ENCODE peak calls at places on chromosomes 4 and X, in ten cellular contexts. P, W, R, Q, C, N, Y, L, T and V are unnamed samples.

GRCh38 chrX:107610667-107611066 is 17.6 kb upstream of the PRPS1 start:
- DNase-seq in P (no peak), W (no peak), R (no peak), Q (no peak), C (no peak), N (no peak), Y (no peak), L (no peak), T (no peak), V (no peak)

GRCh38 chrX:34687095-34687494 is 30.0 kb upstream of the TMEM47 start:
- DNase-seq in P (no peak), W (no peak), R (no peak), Q (no peak), C (no peak), N (no peak), Y (no peak), L (no peak), T (no peak), V (no peak)

GRCh38 chrX:19579485-19579884 is 64.2 kb upstream of the MAP3K15 start:
- DNase-seq in P (no peak), W (no peak), R (no peak), Q (no peak), C (peak; percentile 62), N (no peak), Y (no peak), L (no peak), T (no peak), V (no peak)

GRCh38 chrX:1300449-1300848 is 31.8 kb downstream of the CSF2RA start:
- DNase-seq in P (no peak), W (no peak), R (no peak), Q (no peak), C (no peak), N (no peak), Y (no peak), L (no peak), T (no peak), V (no peak)

GRCh38 chr4:153618831-153619230 is 65.2 kb upstream of the TLR2 start:
- DNase-seq in P (no peak), W (no peak), R (no peak), Q (no peak), C (no peak), N (no peak), Y (peak; percentile 16), L (no peak), T (no peak), V (no peak)

GRCh38 chr4:14667624-14668295 is 334.5 kb upstream of the CPEB2 start:
- DNase-seq in P (no peak), W (peak; percentile 59), R (no peak), Q (no peak), C (no peak), N (peak; percentile 46), Y (no peak), L (no peak), T (peak; percentile 56), V (no peak)

GRCh38 chr4:41542526-41543270 is 4.7 kb downstream of the LIMCH1 start:
- DNase-seq in P (no peak), W (no peak), R (no peak), Q (no peak), C (no peak), N (no peak), Y (no peak), L (no peak), T (no peak), V (no peak)

GRCh38 chr4:83767017-83767541 is 231.2 kb downstream of the GPAT3 start:
- DNase-seq in P (no peak), W (no peak), R (no peak), Q (no peak), C (no peak), N (no peak), Y (no peak), L (no peak), T (no peak), V (no peak)

GRCh38 chr4:102599455-102599854 is 98.3 kb downstream of the NFKB1 start:
- DNase-seq in P (no peak), W (no peak), R (no peak), Q (no peak), C (no peak), N (no peak), Y (no peak), L (no peak), T (no peak), V (no peak)

GRCh38 chr4:151143162-151143561 is 43.7 kb downstream of the RPS3A start:
- DNase-seq in P (no peak), W (no peak), R (no peak), Q (no peak), C (no peak), N (no peak), Y (no peak), L (no peak), T (no peak), V (no peak)

GRCh38 chr4:113502476-113502875 is 259.1 kb downstream of the CAMK2D start:
- DNase-seq in P (no peak), W (peak; percentile 13), R (no peak), Q (no peak), C (no peak), N (no peak), Y (no peak), L (no peak), T (no peak), V (no peak)

GRCh38 chr4:88585908-88586307 is 6.4 kb upstream of the HERC3 start:
- DNase-seq in P (no peak), W (no peak), R (no peak), Q (no peak), C (no peak), N (no peak), Y (no peak), L (no peak), T (no peak), V (no peak)

GRCh38 chrX:40326186-40326965 is 228.6 kb upstream of the BCOR start:
- DNase-seq in P (no peak), W (no peak), R (no peak), Q (no peak), C (no peak), N (no peak), Y (no peak), L (no peak), T (no peak), V (no peak)

GRCh38 chrX:14963447-14964236 is 90.4 kb downstream of the MOSPD2 start:
- DNase-seq in P (no peak), W (no peak), R (no peak), Q (no peak), C (peak; percentile 20), N (peak; percentile 12), Y (no peak), L (peak; percentile 3), T (no peak), V (no peak)

GRCh38 chrX:42119076-42119475 is 195.7 kb upstream of the CASK start:
- DNase-seq in P (no peak), W (peak; percentile 48), R (no peak), Q (no peak), C (peak; percentile 15), N (peak; percentile 66), Y (no peak), L (peak; percentile 77), T (peak; percentile 76), V (no peak)

GRCh38 chr4:188168621-188169020 is 29.4 kb downstream of the TRIML1 start:
- DNase-seq in P (no peak), W (no peak), R (no peak), Q (no peak), C (no peak), N (no peak), Y (no peak), L (no peak), T (no peak), V (no peak)

GRCh38 chrX:100658936-100659335 is 14.9 kb downstream of the SRPX2 start:
- DNase-seq in P (no peak), W (no peak), R (no peak), Q (no peak), C (no peak), N (no peak), Y (no peak), L (no peak), T (no peak), V (no peak)

GRCh38 chr4:155249036-155249566 is 40.7 kb downstream of the NPY2R start:
- DNase-seq in P (no peak), W (no peak), R (no peak), Q (no peak), C (no peak), N (no peak), Y (peak; percentile 85), L (no peak), T (no peak), V (no peak)

GRCh38 chr4:147194107-147194506 is 248.4 kb upstream of the TTC29 start:
- DNase-seq in P (no peak), W (no peak), R (no peak), Q (no peak), C (no peak), N (peak; percentile 63), Y (no peak), L (no peak), T (no peak), V (no peak)

GRCh38 chrX:64338296-64338695 is 57.0 kb downstream of the MTMR8 start:
- DNase-seq in P (no peak), W (no peak), R (no peak), Q (no peak), C (no peak), N (no peak), Y (no peak), L (no peak), T (no peak), V (no peak)

GRCh38 chrX:107736781-107737531 is 38.6 kb downstream of the TSC22D3 start:
- DNase-seq in P (no peak), W (no peak), R (no peak), Q (no peak), C (no peak), N (no peak), Y (no peak), L (no peak), T (no peak), V (no peak)

GRCh38 chr4:171101845-171102244 is 711.4 kb upstream of the GALNTL6 start:
- DNase-seq in P (no peak), W (no peak), R (no peak), Q (no peak), C (no peak), N (no peak), Y (no peak), L (no peak), T (no peak), V (no peak)

GRCh38 chr4:137471461-137471860 is 60.8 kb downstream of the PCDH18 start:
- DNase-seq in P (no peak), W (no peak), R (no peak), Q (no peak), C (no peak), N (no peak), Y (no peak), L (no peak), T (no peak), V (no peak)

GRCh38 chrX:120310861-120311631 is at the start of gene TMEM255A:
- DNase-seq in P (peak; percentile 8), W (no peak), R (peak; percentile 42), Q (peak; percentile 57), C (peak; percentile 9), N (no peak), Y (peak; percentile 50), L (no peak), T (no peak), V (no peak)